ENCODE peak calls at places on chromosomes 2 and 18, in six cellular contexts. S is OCI-LY7, Q is fibroblast of the aortic adventitia, B is fibroblast of lung, F is lung, K is colonic mucosa. Z is an unnamed sample.

GRCh38 chr18:5601188-5601624 is 57.4 kb upstream of the EPB41L3 start:
- DNase-seq in S (no peak), Q (no peak), B (no peak), F (no peak), K (no peak), Z (no peak)

GRCh38 chr2:240949791-240950705 is 43.9 kb downstream of the CROCC2 start:
- DNase-seq in S (no peak), Q (no peak), B (no peak), F (no peak), K (peak), Z (no peak)

GRCh38 chr18:27005589-27005988 is 140.1 kb upstream of the AQP4 start:
- DNase-seq in S (peak), Q (peak), B (no peak), F (no peak), K (no peak), Z (peak)

GRCh38 chr2:178796079-178796677 is 11.0 kb downstream of the TTN start:
- DNase-seq in S (peak), Q (peak), B (peak), F (no peak), K (no peak), Z (peak)

GRCh38 chr18:34709631-34710429 is at the start of gene DTNA:
- DNase-seq in S (no peak), Q (peak), B (peak), F (no peak), K (no peak), Z (peak)

GRCh38 chr2:20222769-20223344 is 2.1 kb downstream of the SDC1 start:
- DNase-seq in S (no peak), Q (no peak), B (no peak), F (no peak), K (no peak), Z (no peak)

GRCh38 chr2:240412975-240413812 is 22.3 kb upstream of the GPC1 start:
- DNase-seq in S (no peak), Q (no peak), B (no peak), F (no peak), K (no peak), Z (no peak)

GRCh38 chr2:159035790-159036411 is 67.5 kb downstream of the TANC1 start:
- DNase-seq in S (peak), Q (peak), B (peak), F (peak), K (peak), Z (peak)

GRCh38 chr2:148887349-148888002 is 12.4 kb downstream of the KIF5C start:
- DNase-seq in S (no peak), Q (no peak), B (no peak), F (no peak), K (no peak), Z (no peak)

GRCh38 chr2:147045113-147045512 is 799.7 kb upstream of the ACVR2A start:
- DNase-seq in S (peak), Q (peak), B (peak), F (peak), K (peak), Z (peak)

GRCh38 chr2:133415210-133415876 is 152.9 kb downstream of the NCKAP5 start:
- DNase-seq in S (no peak), Q (peak), B (peak), F (no peak), K (no peak), Z (no peak)

GRCh38 chr2:218859994-218860831 is 608 bp downstream of the WNT6 start:
- DNase-seq in S (no peak), Q (no peak), B (no peak), F (no peak), K (no peak), Z (no peak)

GRCh38 chr2:18124126-18124835 is 245.8 kb downstream of the KCNS3 start:
- DNase-seq in S (no peak), Q (peak), B (no peak), F (no peak), K (no peak), Z (no peak)

GRCh38 chr18:10072659-10073309 is 159.0 kb downstream of the VAPA start:
- DNase-seq in S (no peak), Q (peak), B (peak), F (no peak), K (no peak), Z (peak)

GRCh38 chr2:226424971-226425370 is 374.6 kb downstream of the IRS1 start:
- DNase-seq in S (no peak), Q (no peak), B (peak), F (no peak), K (no peak), Z (no peak)

GRCh38 chr18:79438581-79438980 is 42.9 kb downstream of the NFATC1 start:
- DNase-seq in S (no peak), Q (no peak), B (no peak), F (no peak), K (no peak), Z (no peak)

GRCh38 chr2:177313162-177313781 is 48.7 kb upstream of the NFE2L2 start:
- DNase-seq in S (no peak), Q (no peak), B (no peak), F (no peak), K (no peak), Z (no peak)

GRCh38 chr2:71792926-71793761 is 339.8 kb downstream of the DYSF start:
- DNase-seq in S (no peak), Q (no peak), B (peak), F (no peak), K (no peak), Z (peak)

GRCh38 chr2:224126001-224126400 is 86.9 kb upstream of the SERPINE2 start:
- DNase-seq in S (no peak), Q (no peak), B (peak), F (no peak), K (no peak), Z (no peak)

GRCh38 chr2:25845843-25846505 is 32.3 kb downstream of the ASXL2 start:
- DNase-seq in S (no peak), Q (peak), B (peak), F (no peak), K (no peak), Z (peak)

GRCh38 chr18:46740046-46740445 is 16.8 kb downstream of the ST8SIA5 start:
- DNase-seq in S (no peak), Q (no peak), B (no peak), F (no peak), K (no peak), Z (no peak)

GRCh38 chr2:216991563-216991962 is 131.7 kb upstream of the TNP1 start:
- DNase-seq in S (no peak), Q (peak), B (no peak), F (no peak), K (peak), Z (peak)

GRCh38 chr2:237700583-237701032 is 73.2 kb downstream of the LRRFIP1 start:
- DNase-seq in S (peak), Q (peak), B (peak), F (no peak), K (peak), Z (peak)

GRCh38 chr18:63422862-63423304 is 607 bp upstream of the VPS4B start:
- DNase-seq in S (no peak), Q (no peak), B (no peak), F (no peak), K (no peak), Z (no peak)

GRCh38 chr2:157995117-157995516 is 106.6 kb upstream of the UPP2 start:
- DNase-seq in S (no peak), Q (no peak), B (no peak), F (no peak), K (no peak), Z (no peak)

GRCh38 chr2:171289336-171289735 is 128.6 kb upstream of the TLK1 start:
- DNase-seq in S (no peak), Q (no peak), B (no peak), F (no peak), K (no peak), Z (no peak)

GRCh38 chr2:239223330-239224248 is 177.2 kb downstream of the HDAC4 start:
- DNase-seq in S (no peak), Q (peak), B (peak), F (no peak), K (peak), Z (peak)

GRCh38 chr18:79480171-79480981 is 84.6 kb downstream of the NFATC1 start:
- DNase-seq in S (no peak), Q (no peak), B (no peak), F (no peak), K (no peak), Z (no peak)

GRCh38 chr2:197944416-197944815 is 140.0 kb downstream of the PLCL1 start:
- DNase-seq in S (no peak), Q (no peak), B (no peak), F (no peak), K (no peak), Z (peak)

GRCh38 chr2:215452725-215453124 is 16.9 kb upstream of the FN1 start:
- DNase-seq in S (no peak), Q (no peak), B (no peak), F (no peak), K (no peak), Z (no peak)

GRCh38 chr2:22970991-22971390 is 414.0 kb upstream of the KLHL29 start:
- DNase-seq in S (no peak), Q (no peak), B (no peak), F (no peak), K (no peak), Z (no peak)

GRCh38 chr2:233201271-233202013 is 50.0 kb upstream of the ATG16L1 start:
- DNase-seq in S (no peak), Q (no peak), B (no peak), F (no peak), K (no peak), Z (no peak)

GRCh38 chr2:214575030-214575949 is 164.4 kb downstream of the VWC2L start:
- DNase-seq in S (no peak), Q (no peak), B (peak), F (no peak), K (no peak), Z (no peak)

GRCh38 chr2:198282061-198282460 is 477.7 kb downstream of the PLCL1 start:
- DNase-seq in S (no peak), Q (no peak), B (no peak), F (no peak), K (no peak), Z (no peak)

GRCh38 chr2:3606028-3606369 is 11.1 kb downstream of the COLEC11 start:
- DNase-seq in S (no peak), Q (no peak), B (no peak), F (peak), K (no peak), Z (no peak)

GRCh38 chr2:207768168-207768890 is 1.4 kb downstream of the FZD5 start:
- DNase-seq in S (no peak), Q (peak), B (peak), F (peak), K (peak), Z (peak)

GRCh38 chr2:152037711-152038110 is 61.1 kb downstream of the CACNB4 start:
- DNase-seq in S (no peak), Q (peak), B (no peak), F (no peak), K (peak), Z (no peak)

GRCh38 chr2:201465524-201465971 is 14.0 kb downstream of the STRADB start:
- DNase-seq in S (no peak), Q (peak), B (no peak), F (no peak), K (no peak), Z (no peak)

GRCh38 chr2:181440336-181440735 is 16.9 kb upstream of the ITGA4 start:
- DNase-seq in S (no peak), Q (no peak), B (no peak), F (no peak), K (no peak), Z (no peak)

GRCh38 chr2:181440919-181441318 is 16.3 kb upstream of the ITGA4 start:
- DNase-seq in S (no peak), Q (no peak), B (no peak), F (no peak), K (no peak), Z (no peak)

GRCh38 chr2:181438298-181438697 is 18.9 kb upstream of the ITGA4 start:
- DNase-seq in S (peak), Q (no peak), B (no peak), F (no peak), K (no peak), Z (no peak)
- TF ChIP-seq CTCF in S (peak), Q (no peak), B (no peak), F (no peak), K (peak), Z (no peak)

GRCh38 chr18:57715073-57715472 is 88.0 kb downstream of the ATP8B1 start:
- DNase-seq in S (no peak), Q (no peak), B (no peak), F (no peak), K (no peak), Z (no peak)
- H3K4me3 ChIP-seq in S (no peak), Q (no peak), B (no peak), F (no peak), K (no peak), Z (no peak)

GRCh38 chr2:5121677-5122076 is 570.5 kb upstream of the SOX11 start:
- DNase-seq in S (no peak), Q (no peak), B (no peak), F (no peak), K (no peak), Z (no peak)
- TF ChIP-seq CTCF in S (no peak), Q (no peak), B (no peak), F (no peak), K (no peak), Z (no peak)

GRCh38 chr2:54569745-54570296 is 113.7 kb downstream of the SPTBN1 start:
- DNase-seq in S (peak), Q (no peak), B (no peak), F (no peak), K (peak), Z (no peak)

GRCh38 chr2:54572262-54572635 is 116.1 kb downstream of the SPTBN1 start:
- DNase-seq in S (no peak), Q (peak), B (peak), F (no peak), K (peak), Z (peak)

GRCh38 chr2:54568876-54569298 is 112.8 kb downstream of the SPTBN1 start:
- DNase-seq in S (peak), Q (no peak), B (no peak), F (no peak), K (peak), Z (peak)

GRCh38 chr2:54570925-54571694 is 115.0 kb downstream of the SPTBN1 start:
- DNase-seq in S (peak), Q (peak), B (peak), F (peak), K (peak), Z (peak)

DNA sequence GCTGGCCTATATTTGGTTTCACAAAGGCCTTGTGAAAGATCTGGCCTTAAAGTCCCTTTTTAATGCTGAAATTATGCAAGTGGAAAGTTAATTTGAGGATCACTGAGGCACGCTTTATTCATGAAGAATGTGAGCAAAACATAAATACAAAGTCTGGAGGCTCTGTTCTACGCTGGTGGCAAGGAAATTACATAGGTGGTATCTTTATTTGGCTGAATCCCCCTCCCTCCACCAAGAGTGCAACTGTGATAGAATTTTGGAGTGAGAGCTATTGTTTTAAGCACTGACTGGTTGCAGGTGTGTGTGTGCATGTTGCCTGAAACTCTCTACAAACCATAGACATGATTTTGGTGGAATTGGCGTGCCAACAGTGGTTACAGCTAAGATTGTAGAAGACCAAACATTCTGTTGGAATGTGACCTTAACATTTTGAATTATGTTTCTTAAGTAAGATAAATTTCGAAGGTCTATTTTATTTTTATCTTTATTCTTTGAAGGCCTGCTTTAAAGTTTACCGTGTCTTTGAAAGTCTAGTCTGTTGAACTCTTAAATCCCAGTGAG is 114.3 kb downstream of the SPTBN1 start:
- DNase-seq in S (peak), Q (peak), B (peak), F (no peak), K (no peak), Z (no peak)
- H3K4me3 ChIP-seq in S (peak), Q (no peak), B (no peak), F (no peak), K (no peak), Z (no peak)

GRCh38 chr2:231692847-231693246 is 15.5 kb upstream of the PTMA start:
- DNase-seq in S (no peak), Q (no peak), B (no peak), F (no peak), K (peak), Z (no peak)
- TF ChIP-seq CTCF in S (peak), Q (no peak), B (no peak), F (no peak), K (peak), Z (no peak)

GRCh38 chr2:42245392-42245791 is 76.2 kb downstream of the EML4 start:
- DNase-seq in S (no peak), Q (peak), B (no peak), F (no peak), K (no peak), Z (no peak)
- H3K4me3 ChIP-seq in S (no peak), Q (no peak), B (no peak), F (no peak), K (no peak), Z (no peak)

Z was measured in cardiac fibroblast.